ENCODE peak calls at places on chromosomes 7 and 10, in ten cellular contexts. R, X, L, C, D, T, G, E, W and Y are unnamed samples.
A peak's percentile ranks its signal among the peaks of the same experiment; 100 is the strongest.

GRCh38 chr7:87000344-87000743 is 59.1 kb downstream of the ELAPOR2 start:
- DNase-seq in R (peak; percentile 3), X (no peak), L (no peak), C (no peak), D (no peak), T (no peak), G (no peak), E (no peak), W (no peak), Y (peak; percentile 2)

GRCh38 chr7:93092757-93093370 is 24.9 kb downstream of the SAMD9 start:
- DNase-seq in R (peak; percentile 65), X (no peak), L (peak; percentile 33), C (peak; percentile 49), D (no peak), T (no peak), G (no peak), E (peak; percentile 68), W (no peak), Y (peak; percentile 67)

GRCh38 chr10:5861269-5862031 is 28.2 kb downstream of the ANKRD16 start:
- DNase-seq in R (peak; percentile 94), X (no peak), L (peak; percentile 87), C (peak; percentile 63), D (no peak), T (no peak), G (no peak), E (peak; percentile 76), W (no peak), Y (peak; percentile 92)

GRCh38 chr10:84811078-84811477 is 482.7 kb downstream of the CCSER2 start:
- DNase-seq in R (no peak), X (no peak), L (no peak), C (no peak), D (no peak), T (no peak), G (no peak), E (no peak), W (no peak), Y (no peak)

GRCh38 chr10:43844236-43844635 is 195.6 kb upstream of the ZNF32 start:
- DNase-seq in R (no peak), X (no peak), L (no peak), C (no peak), D (no peak), T (no peak), G (peak; percentile 53), E (no peak), W (no peak), Y (no peak)

GRCh38 chr7:70372768-70373241 is 759.1 kb upstream of the GALNT17 start:
- DNase-seq in R (no peak), X (no peak), L (no peak), C (no peak), D (no peak), T (no peak), G (no peak), E (no peak), W (no peak), Y (no peak)

GRCh38 chr10:95694665-95695064 is 938 bp upstream of the TCTN3 start:
- DNase-seq in R (no peak), X (no peak), L (no peak), C (no peak), D (no peak), T (no peak), G (no peak), E (no peak), W (no peak), Y (no peak)

GRCh38 chr10:124500767-124501166 is 39.1 kb downstream of the LHPP start:
- DNase-seq in R (no peak), X (no peak), L (no peak), C (no peak), D (no peak), T (no peak), G (no peak), E (no peak), W (no peak), Y (no peak)

GRCh38 chr10:104334561-104334960 is 3.7 kb downstream of the ITPRIP start:
- DNase-seq in R (peak; percentile 15), X (no peak), L (no peak), C (no peak), D (no peak), T (no peak), G (peak; percentile 57), E (no peak), W (peak; percentile 45), Y (no peak)

GRCh38 chr7:130273863-130274262 is 7.2 kb downstream of the CPA2 start:
- DNase-seq in R (peak; percentile 87), X (no peak), L (peak; percentile 63), C (no peak), D (peak; percentile 31), T (no peak), G (no peak), E (peak; percentile 88), W (no peak), Y (peak; percentile 80)

GRCh38 chr7:73557397-73558257 is at the start of gene BCL7B:
- DNase-seq in R (peak; percentile 47), X (peak; percentile 78), L (no peak), C (peak; percentile 81), D (peak; percentile 41), T (peak; percentile 82), G (peak; percentile 84), E (peak; percentile 67), W (peak; percentile 85), Y (peak; percentile 70)

DNA sequence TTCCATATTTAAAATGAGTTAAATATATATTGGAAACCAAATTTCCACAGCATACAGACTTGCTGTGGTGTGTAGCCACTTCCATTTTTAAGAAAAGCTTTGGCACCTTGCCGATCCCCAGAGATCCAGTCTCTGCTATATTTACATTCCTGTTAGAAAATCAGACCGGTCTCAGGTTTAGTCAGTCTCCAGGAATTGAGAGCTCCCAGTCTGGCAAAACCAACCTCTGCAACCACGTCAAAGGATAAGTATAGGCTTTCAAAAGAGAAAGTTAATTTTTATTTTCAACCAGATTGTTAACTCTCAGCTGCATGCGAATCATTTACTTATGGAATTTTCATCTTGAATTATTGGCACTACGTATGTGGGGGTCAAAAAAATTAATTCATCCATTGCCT is 28.1 kb downstream of the PUS7 start:
- DNase-seq in R (peak; percentile 14), X (peak; percentile 61), L (peak; percentile 94), C (peak; percentile 50), D (no peak), T (no peak), G (no peak), E (peak; percentile 21), W (no peak), Y (peak; percentile 30)
- H3K4me3 ChIP-seq in R (no peak overlapping the region), X (no peak overlapping the region), L (no peak overlapping the region), C (no peak overlapping the region), D (peak overlapping the region; percentile 18), T (no peak overlapping the region), G (no peak overlapping the region), E (no peak overlapping the region), W (no peak overlapping the region), Y (no peak overlapping the region)

DNA sequence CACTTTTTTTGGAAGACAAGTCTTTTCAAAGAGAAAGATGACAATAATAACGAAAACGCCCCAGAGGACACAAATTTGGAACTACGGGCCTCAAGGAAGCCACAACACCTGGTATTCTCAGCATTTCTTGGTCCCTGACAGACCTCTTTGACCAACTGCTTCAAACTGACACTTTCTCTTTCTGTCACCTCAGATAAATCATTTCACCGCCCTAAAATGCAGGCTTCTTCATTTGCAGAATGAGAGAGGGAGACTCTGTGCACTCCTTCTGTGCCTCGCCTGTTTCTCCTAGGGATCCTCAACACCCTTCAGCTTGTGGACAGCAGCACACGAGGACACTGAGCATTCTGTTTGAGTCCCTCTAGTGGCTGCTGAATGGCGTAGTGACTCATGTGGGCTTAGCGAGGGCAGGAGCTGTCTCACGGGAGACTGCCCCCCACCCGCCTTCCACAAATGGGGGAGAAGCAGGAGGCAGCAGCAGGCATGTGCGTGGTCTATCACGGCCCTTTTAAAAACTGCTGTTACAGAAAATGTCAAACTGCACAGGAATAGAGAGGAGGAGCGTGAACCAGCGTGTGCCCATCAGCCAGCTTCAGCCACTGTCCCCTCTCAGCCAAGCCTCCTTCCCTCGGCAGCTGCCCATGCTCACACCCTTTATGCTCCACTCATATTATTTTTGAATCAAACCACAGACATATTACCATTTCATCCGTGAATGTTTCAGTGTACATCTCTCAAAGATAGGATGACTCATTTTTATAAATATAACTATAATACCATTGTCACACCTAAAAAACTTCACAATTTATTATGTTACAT is 41.4 kb downstream of the GSDME start:
- DNase-seq in R (peak; percentile 39), X (no peak), L (peak; percentile 41), C (peak; percentile 60), D (no peak), T (no peak), G (no peak), E (peak; percentile 54), W (no peak), Y (peak; percentile 54)
- TF ChIP-seq CTCF in R (peak; percentile 34), X (no peak), L (peak; percentile 46), C (peak; percentile 43), D (no peak), T (peak; percentile 28), G (no peak), E (peak; percentile 58), W (no peak), Y (peak; percentile 49)

GRCh38 chr7:105958037-105958436 is 5.0 kb upstream of the CDHR3 start:
- DNase-seq in R (no peak), X (no peak), L (no peak), C (no peak), D (no peak), T (no peak), G (no peak), E (no peak), W (no peak), Y (no peak)

GRCh38 chr7:105962353-105962752 is 711 bp upstream of the CDHR3 start:
- DNase-seq in R (no peak), X (no peak), L (no peak), C (no peak), D (no peak), T (no peak), G (no peak), E (no peak), W (no peak), Y (no peak)

GRCh38 chr7:105963038-105963667 is at the start of gene CDHR3:
- DNase-seq in R (no peak), X (peak; percentile 72), L (no peak), C (no peak), D (no peak), T (no peak), G (no peak), E (no peak), W (no peak), Y (no peak)
- H3K4me3 ChIP-seq in R (no peak within 1 kb of the TSS), X (no peak within 1 kb of the TSS), L (no peak within 1 kb of the TSS), C (no peak within 1 kb of the TSS), D (no peak within 1 kb of the TSS), T (no peak within 1 kb of the TSS), G (no peak within 1 kb of the TSS), E (no peak within 1 kb of the TSS), W (no peak within 1 kb of the TSS), Y (no peak within 1 kb of the TSS)

DNA sequence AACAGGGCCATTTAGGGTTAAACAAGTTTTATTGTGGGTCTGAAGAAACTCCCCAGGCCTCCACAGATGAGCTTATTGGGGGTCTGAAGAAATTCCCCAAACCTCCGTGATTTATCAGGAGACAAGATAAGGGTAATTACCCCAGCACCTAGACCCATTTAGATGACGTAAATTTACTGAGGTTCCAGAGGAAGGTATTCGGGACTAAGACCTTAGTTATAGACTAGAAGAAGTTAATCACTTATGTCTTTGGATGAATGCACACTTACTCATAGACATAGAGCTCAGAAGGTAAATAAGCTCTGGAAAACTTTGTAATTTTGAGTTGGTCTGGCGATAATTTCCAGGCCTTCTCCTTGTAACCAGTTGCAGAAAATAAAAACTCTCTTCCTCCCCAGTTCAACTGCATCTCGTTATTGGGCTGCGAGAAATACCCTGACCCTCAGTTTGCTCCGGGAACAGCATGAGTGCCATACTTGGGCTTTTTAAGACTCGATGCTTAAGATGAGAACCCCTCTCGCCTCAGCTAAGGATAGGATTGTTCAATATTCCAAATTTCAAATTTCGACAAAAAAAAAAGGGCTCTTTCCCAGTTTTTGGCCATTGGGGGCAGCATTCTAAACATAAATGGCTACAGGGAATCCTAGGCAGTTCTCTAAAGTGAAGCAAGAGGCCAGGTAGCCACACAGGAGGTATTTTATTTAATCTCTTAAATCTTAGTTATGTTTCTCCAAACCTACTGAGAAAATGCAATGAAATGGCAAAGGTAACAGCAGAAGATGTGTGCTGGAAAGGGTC is 74.7 kb upstream of the PFKP start:
- DNase-seq in R (no peak), X (no peak), L (peak; percentile 66), C (no peak), D (no peak), T (no peak), G (no peak), E (no peak), W (no peak), Y (no peak)
- TF ChIP-seq CTCF in R (peak; percentile 18), X (no peak), L (peak; percentile 28), C (peak; percentile 37), D (no peak), T (no peak), G (no peak), E (peak; percentile 24), W (no peak), Y (peak; percentile 23)